ENCODE peak calls at places on chromosomes 16 and 17, in four cellular contexts. One of them, this sample, is unnamed.

GRCh38 chr17:74245145-74245817 is 28.8 kb upstream of the DNAI2 start:
- DNase-seq in H54: no peak
- DNase-seq in ascending aorta: no peak
- DNase-seq in HCEC 1CT: no peak
- DNase-seq in this sample: no peak

GRCh38 chr17:61461586-61461966 is 9.4 kb downstream of the TBX4 start:
- DNase-seq in H54: no peak
- DNase-seq in ascending aorta: no peak
- DNase-seq in HCEC 1CT: no peak
- DNase-seq in this sample: no peak

GRCh38 chr17:39090832-39091622 is 60.4 kb downstream of the PLXDC1 start:
- DNase-seq in H54: no peak
- DNase-seq in ascending aorta: no peak
- DNase-seq in HCEC 1CT: no peak
- DNase-seq in this sample: no peak

GRCh38 chr17:65121916-65122821 is 15.0 kb upstream of the RGS9 start:
- DNase-seq in H54: no peak
- DNase-seq in ascending aorta: no peak
- DNase-seq in HCEC 1CT: no peak
- DNase-seq in this sample: no peak

GRCh38 chr17:47957591-47958490 is at the start of gene PRR15L:
- DNase-seq in H54: no peak
- DNase-seq in ascending aorta: no peak
- DNase-seq in HCEC 1CT: no peak
- DNase-seq in this sample: no peak

GRCh38 chr17:59167571-59168001 is 12.0 kb downstream of the PRR11 start:
- DNase-seq in H54: no peak
- DNase-seq in ascending aorta: no peak
- DNase-seq in HCEC 1CT: peak; percentile 62
- DNase-seq in this sample: no peak

GRCh38 chr17:37088459-37088858 is 139.7 kb downstream of the AATF start:
- DNase-seq in H54: no peak
- DNase-seq in ascending aorta: no peak
- DNase-seq in HCEC 1CT: no peak
- DNase-seq in this sample: no peak

GRCh38 chr16:4319454-4319853 is 3.6 kb downstream of the GLIS2 start:
- DNase-seq in H54: no peak
- DNase-seq in ascending aorta: no peak
- DNase-seq in HCEC 1CT: no peak
- DNase-seq in this sample: peak; percentile 35

GRCh38 chr17:60652484-60653247 is 25.0 kb upstream of the BCAS3 start:
- DNase-seq in H54: no peak
- DNase-seq in ascending aorta: no peak
- DNase-seq in HCEC 1CT: no peak
- DNase-seq in this sample: no peak

GRCh38 chr17:19274893-19275292 is 37.7 kb downstream of the EPN2 start:
- DNase-seq in H54: no peak
- DNase-seq in ascending aorta: no peak
- DNase-seq in HCEC 1CT: no peak
- DNase-seq in this sample: no peak

GRCh38 chr17:7079581-7080444 is at the start of gene CLEC10A:
- DNase-seq in H54: no peak
- DNase-seq in ascending aorta: no peak
- DNase-seq in HCEC 1CT: no peak
- DNase-seq in this sample: no peak

GRCh38 chr17:50355336-50355700 is 9.4 kb downstream of the XYLT2 start:
- DNase-seq in H54: no peak
- DNase-seq in ascending aorta: no peak
- DNase-seq in HCEC 1CT: no peak
- DNase-seq in this sample: no peak

GRCh38 chr16:52002021-52002420 is 544.9 kb downstream of the TOX3 start:
- DNase-seq in H54: no peak
- DNase-seq in ascending aorta: no peak
- DNase-seq in HCEC 1CT: no peak
- DNase-seq in this sample: no peak

This sample was measured in effector memory CD4-positive, alpha-beta T cell.